ENCODE peak calls at places on chromosomes 3 and 15, in eight cellular contexts. D, I, U, V, N, T, W and K are unnamed samples.

GRCh38 chr3:100590114-100590839 is 19.1 kb upstream of the ADGRG7 start:
- DNase-seq in D (peak), I (no peak), U (peak), V (peak), N (no peak), T (peak), W (peak), K (peak)

GRCh38 chr3:65439641-65440040 is 599.1 kb downstream of the MAGI1 start:
- DNase-seq in D (peak), I (no peak), U (no peak), V (no peak), N (peak), T (peak), W (peak), K (peak)

GRCh38 chr3:111700054-111700453 is 104.9 kb upstream of the ZBED2 start:
- DNase-seq in D (no peak), I (no peak), U (no peak), V (no peak), N (no peak), T (no peak), W (no peak), K (no peak)

GRCh38 chr3:13152826-13153710 is 79.8 kb upstream of the IQSEC1 start:
- DNase-seq in D (no peak), I (no peak), U (no peak), V (no peak), N (no peak), T (peak), W (no peak), K (no peak)

GRCh38 chr3:105791134-105791533 is 77.7 kb downstream of the CBLB start:
- DNase-seq in D (peak), I (no peak), U (no peak), V (no peak), N (peak), T (no peak), W (peak), K (no peak)

GRCh38 chr15:89334510-89335288 is at the start of gene POLG:
- DNase-seq in D (peak), I (peak), U (peak), V (peak), N (peak), T (peak), W (peak), K (peak)

GRCh38 chr3:64257096-64257755 is 32.0 kb upstream of the PRICKLE2 start:
- DNase-seq in D (no peak), I (no peak), U (no peak), V (no peak), N (no peak), T (no peak), W (no peak), K (no peak)

GRCh38 chr3:11001020-11001657 is 8.6 kb downstream of the SLC6A1 start:
- DNase-seq in D (no peak), I (no peak), U (no peak), V (no peak), N (no peak), T (no peak), W (no peak), K (no peak)

GRCh38 chr3:177538743-177539730 is 341.8 kb upstream of the TBL1XR1 start:
- DNase-seq in D (no peak), I (no peak), U (no peak), V (no peak), N (no peak), T (no peak), W (no peak), K (no peak)

GRCh38 chr15:69637818-69638217 is 185.2 kb downstream of the RPLP1 start:
- DNase-seq in D (no peak), I (no peak), U (no peak), V (no peak), N (no peak), T (no peak), W (no peak), K (no peak)

GRCh38 chr3:179933872-179934271 is 102.9 kb downstream of the PEX5L start:
- DNase-seq in D (no peak), I (no peak), U (no peak), V (no peak), N (no peak), T (no peak), W (no peak), K (no peak)

GRCh38 chr3:46539443-46540005 is 26.6 kb downstream of the LRRC2 start:
- DNase-seq in D (no peak), I (no peak), U (peak), V (no peak), N (no peak), T (no peak), W (no peak), K (no peak)

GRCh38 chr15:80309769-80310384 is 57.9 kb upstream of the CTXND1 start:
- DNase-seq in D (peak), I (no peak), U (no peak), V (no peak), N (no peak), T (no peak), W (peak), K (peak)

GRCh38 chr3:113436794-113437193 is 4.5 kb downstream of the CFAP44 start:
- DNase-seq in D (no peak), I (no peak), U (no peak), V (no peak), N (peak), T (no peak), W (peak), K (no peak)

GRCh38 chr3:72665701-72666443 is 182.4 kb downstream of the SHQ1 start:
- DNase-seq in D (no peak), I (no peak), U (peak), V (no peak), N (no peak), T (peak), W (no peak), K (no peak)

GRCh38 chr3:151225040-151225975 is 22.3 kb upstream of the GPR171 start:
- DNase-seq in D (no peak), I (no peak), U (no peak), V (no peak), N (no peak), T (no peak), W (no peak), K (no peak)

GRCh38 chr15:22956980-22957264 is 23.2 kb downstream of the CYFIP1 start:
- DNase-seq in D (no peak), I (no peak), U (no peak), V (no peak), N (no peak), T (no peak), W (no peak), K (no peak)

GRCh38 chr3:111652492-111653180 is 57.5 kb upstream of the ZBED2 start:
- DNase-seq in D (no peak), I (no peak), U (no peak), V (no peak), N (no peak), T (no peak), W (no peak), K (no peak)

GRCh38 chr3:123258811-123259420 is 57.2 kb downstream of the SEC22A start:
- DNase-seq in D (peak), I (no peak), U (no peak), V (peak), N (peak), T (no peak), W (peak), K (peak)

GRCh38 chr15:68054658-68055223 is 626 bp downstream of the PIAS1 start:
- DNase-seq in D (peak), I (peak), U (peak), V (no peak), N (no peak), T (peak), W (peak), K (no peak)

GRCh38 chr3:72657666-72658065 is 190.6 kb downstream of the SHQ1 start:
- DNase-seq in D (no peak), I (no peak), U (no peak), V (no peak), N (no peak), T (peak), W (peak), K (no peak)

GRCh38 chr3:109275702-109276293 is 40.5 kb downstream of the DPPA2 start:
- DNase-seq in D (peak), I (no peak), U (no peak), V (no peak), N (no peak), T (peak), W (peak), K (peak)

GRCh38 chr15:70806992-70807712 is 43.8 kb upstream of the UACA start:
- DNase-seq in D (no peak), I (no peak), U (no peak), V (no peak), N (no peak), T (no peak), W (peak), K (no peak)

GRCh38 chr3:186002884-186003472 is 65.2 kb upstream of the TRA2B start:
- DNase-seq in D (no peak), I (no peak), U (no peak), V (no peak), N (no peak), T (no peak), W (no peak), K (peak)

GRCh38 chr3:128196645-128197044 is 43.4 kb downstream of the EEFSEC start:
- DNase-seq in D (no peak), I (no peak), U (no peak), V (no peak), N (no peak), T (no peak), W (no peak), K (no peak)

GRCh38 chr3:155313303-155313702 is 19.8 kb upstream of the STRIT1 start:
- DNase-seq in D (peak), I (no peak), U (no peak), V (no peak), N (peak), T (no peak), W (no peak), K (no peak)

GRCh38 chr3:126415661-126416591 is 21.2 kb downstream of the CFAP100 start:
- DNase-seq in D (no peak), I (no peak), U (no peak), V (no peak), N (no peak), T (no peak), W (no peak), K (no peak)

GRCh38 chr15:84983299-84983698 is 1.6 kb downstream of the PDE8A start:
- DNase-seq in D (no peak), I (no peak), U (no peak), V (no peak), N (no peak), T (no peak), W (no peak), K (no peak)

GRCh38 chr3:152302521-152303021 is 33.8 kb downstream of the MBNL1 start:
- DNase-seq in D (peak), I (no peak), U (peak), V (peak), N (peak), T (no peak), W (peak), K (no peak)

GRCh38 chr3:71447197-71447596 is 136.3 kb downstream of the FOXP1 start:
- DNase-seq in D (no peak), I (no peak), U (no peak), V (no peak), N (no peak), T (no peak), W (no peak), K (no peak)

GRCh38 chr15:89912674-89913396 is at the start of gene ARPIN:
- DNase-seq in D (no peak), I (no peak), U (peak), V (peak), N (no peak), T (peak), W (peak), K (no peak)

GRCh38 chr3:59512066-59512465 is 462.2 kb upstream of the CFAP20DC start:
- DNase-seq in D (no peak), I (no peak), U (no peak), V (no peak), N (no peak), T (no peak), W (no peak), K (no peak)

GRCh38 chr15:56871180-56871579 is 47.3 kb upstream of the TCF12 start:
- DNase-seq in D (peak), I (no peak), U (no peak), V (no peak), N (peak), T (peak), W (peak), K (peak)

GRCh38 chr3:156307704-156308103 is 187.3 kb downstream of the KCNAB1 start:
- DNase-seq in D (no peak), I (no peak), U (peak), V (no peak), N (no peak), T (peak), W (peak), K (no peak)

GRCh38 chr3:72323794-72324193 is 524.5 kb downstream of the SHQ1 start:
- DNase-seq in D (no peak), I (no peak), U (no peak), V (no peak), N (no peak), T (no peak), W (no peak), K (no peak)